ENCODE peak calls at places on chromosomes 6 and 20, in nine cellular contexts. M, K, J, L, P, W, C, U and E are unnamed samples.

GRCh38 chr6:148508401-148509151 is 165.9 kb downstream of the SASH1 start:
- DNase-seq in P (no peak), J (no peak), L (peak; percentile 73), U (no peak), W (no peak), K (no peak), M (peak; percentile 73), C (no peak), E (peak; percentile 75)

GRCh38 chr6:102680413-102680812 is 1286.9 kb downstream of the GRIK2 start:
- DNase-seq in U (no peak), M (no peak), C (no peak), P (no peak), J (no peak), L (no peak), W (no peak), K (no peak), E (no peak)

GRCh38 chr6:11744753-11745152 is 33.9 kb downstream of the ADTRP start:
- DNase-seq in M (peak; percentile 96), C (no peak), K (no peak), P (peak; percentile 67), J (peak; percentile 52), W (peak; percentile 83), U (peak; percentile 43), L (peak; percentile 89), E (peak; percentile 90)

GRCh38 chr6:82337688-82338257 is 25.8 kb upstream of the TPBG start:
- DNase-seq in K (no peak), P (no peak), M (no peak), C (no peak), U (no peak), J (no peak), L (no peak), W (no peak), E (no peak)

GRCh38 chr6:53244958-53245357 is 96.3 kb upstream of the GCM1 start:
- DNase-seq in L (no peak), C (no peak), W (no peak), P (no peak), M (no peak), J (no peak), U (no peak), K (no peak), E (no peak)

GRCh38 chr20:35601021-35601973 is 14.3 kb upstream of the SPAG4 start:
- DNase-seq in W (peak; percentile 84), L (peak; percentile 82), K (peak; percentile 80), U (peak; percentile 83), M (peak; percentile 77), C (peak; percentile 71), P (peak; percentile 79), J (peak; percentile 51), E (peak; percentile 79)

GRCh38 chr6:80215063-80215462 is 108.6 kb downstream of the BCKDHB start:
- DNase-seq in L (no peak), P (no peak), K (no peak), W (no peak), M (no peak), U (no peak), C (no peak), J (no peak), E (no peak)

GRCh38 chr6:145977881-145978280 is 13.7 kb upstream of the SHPRH start:
- DNase-seq in W (no peak), U (no peak), J (no peak), P (no peak), C (no peak), M (no peak), L (no peak), K (no peak), E (no peak)

GRCh38 chr6:120786682-120787081 is 547.6 kb downstream of the TBC1D32 start:
- DNase-seq in J (no peak), L (no peak), K (no peak), W (no peak), C (no peak), U (no peak), M (no peak), P (no peak), E (no peak)

GRCh38 chr6:63640062-63640461 is 4.5 kb downstream of the PHF3 start:
- DNase-seq in C (no peak), L (peak; percentile 57), W (no peak), M (peak; percentile 56), U (no peak), J (peak; percentile 42), K (no peak), P (no peak), E (no peak)

GRCh38 chr20:46057856-46058655 is 29.0 kb downstream of the SLC12A5 start:
- DNase-seq in K (peak; percentile 44), W (peak; percentile 69), J (peak; percentile 34), U (peak; percentile 35), C (no peak), L (peak; percentile 33), M (peak; percentile 51), P (peak; percentile 34), E (peak; percentile 50)
- TF ChIP-seq CTCF in K (peak; percentile 34), W (no peak), J (peak; percentile 66), U (no peak), C (no peak), L (peak; percentile 40), M (peak; percentile 49), P (peak; percentile 16), E (peak; percentile 47)

GRCh38 chr6:582370-582769 is 74.5 kb downstream of the HUS1B start:
- DNase-seq in P (no peak), W (no peak), K (peak; percentile 52), C (no peak), L (no peak), J (peak; percentile 49), M (peak; percentile 77), U (no peak), E (no peak)

GRCh38 chr6:583116-583515 is 73.8 kb downstream of the HUS1B start:
- DNase-seq in C (no peak), M (no peak), P (no peak), U (no peak), J (no peak), K (no peak), W (no peak), L (no peak), E (no peak)

GRCh38 chr6:583639-584038 is 73.3 kb downstream of the HUS1B start:
- DNase-seq in J (no peak), P (no peak), K (no peak), L (no peak), U (no peak), C (no peak), M (no peak), W (no peak), E (no peak)

DNA sequence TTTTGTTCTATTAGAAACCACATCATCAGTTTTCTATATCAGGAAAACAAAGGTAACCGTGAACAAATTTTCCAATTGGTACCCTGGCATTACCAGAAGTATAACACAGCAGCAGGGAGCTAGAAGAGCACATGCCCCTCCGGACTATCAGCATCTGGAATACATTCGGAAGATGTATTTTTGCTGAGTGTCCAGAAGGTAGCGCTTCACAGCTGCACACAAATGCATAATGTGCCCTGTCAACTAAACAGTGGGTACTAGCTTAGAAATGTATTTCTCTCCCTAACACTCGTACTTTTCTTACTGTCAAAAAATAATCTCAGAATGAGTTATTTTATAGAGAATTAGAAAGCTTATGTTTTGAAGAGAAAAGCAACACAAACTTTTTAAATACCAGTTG is 77.6 kb downstream of the HUS1B start:
- DNase-seq in K (no peak), L (peak; percentile 33), W (no peak), P (no peak), U (no peak), J (peak; percentile 20), M (peak; percentile 74), C (no peak), E (peak; percentile 28)
- TF ChIP-seq CTCF in K (peak; percentile 12), L (peak; percentile 38), W (no peak), P (no peak), U (no peak), J (peak; percentile 59), M (peak; percentile 71), C (no peak), E (peak; percentile 24)

GRCh38 chr6:144895890-144896289 is 610.8 kb downstream of the UTRN start:
- DNase-seq in W (no peak), P (no peak), M (no peak), U (no peak), J (no peak), L (no peak), K (no peak), C (no peak), E (no peak)
- TF ChIP-seq CTCF in W (no peak), P (no peak), M (no peak), U (no peak), J (no peak), L (no peak), K (no peak), C (no peak), E (no peak)

DNA sequence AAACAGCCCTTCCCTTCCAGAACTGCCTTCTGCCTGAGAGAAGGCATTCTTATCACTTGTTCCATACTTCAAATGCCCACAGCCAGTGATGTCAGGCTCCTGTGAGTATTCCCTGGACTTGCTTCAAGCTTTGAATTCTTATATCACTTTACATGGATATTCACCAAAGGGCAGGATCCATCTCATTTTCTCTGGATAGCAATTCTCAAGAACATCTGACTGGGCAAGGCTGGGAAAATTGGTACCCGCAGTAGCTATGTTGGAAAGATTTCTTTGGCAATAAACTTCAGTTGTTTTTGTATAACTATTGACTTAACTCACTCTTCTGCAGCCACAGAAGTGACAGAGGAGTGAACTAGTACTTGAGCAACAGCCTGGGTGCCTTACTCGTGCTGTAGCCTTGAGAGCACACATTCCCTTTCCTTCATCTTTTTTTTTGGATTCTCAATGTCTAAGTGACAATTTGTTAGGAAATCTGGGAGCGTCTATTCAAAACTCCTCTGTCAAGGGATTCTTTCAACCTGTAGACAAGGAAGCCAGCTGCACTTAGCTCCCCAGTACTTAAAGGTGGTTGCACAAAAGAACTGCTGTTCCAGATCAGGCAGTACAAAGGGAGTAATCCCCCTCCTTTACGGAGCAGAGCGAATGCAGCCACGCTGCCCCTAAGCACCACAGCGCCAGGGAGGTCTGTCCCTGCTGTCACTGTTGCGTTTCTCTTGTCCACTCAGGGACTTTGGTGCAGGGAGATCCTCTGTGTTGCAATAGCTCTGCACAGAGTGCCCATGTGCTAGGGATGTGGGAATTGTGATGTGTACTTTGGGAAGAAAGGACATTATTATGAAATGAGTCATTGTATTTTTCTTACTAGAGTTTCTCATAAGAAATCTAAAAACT is 69.6 kb downstream of the JAG1 start:
- DNase-seq in W (peak; percentile 91), J (peak; percentile 89), C (no peak), P (peak; percentile 50), L (peak; percentile 94), U (no peak), K (no peak), M (peak; percentile 90), E (peak; percentile 89)
- TF ChIP-seq CTCF in W (no peak), J (no peak), C (no peak), P (no peak), L (no peak), U (no peak), K (no peak), M (no peak), E (no peak)

GRCh38 chr6:170296746-170297576 is 6.1 kb upstream of the DLL1 start:
- DNase-seq in M (no peak), W (peak; percentile 57), L (no peak), U (no peak), P (no peak), J (no peak), K (no peak), C (no peak), E (no peak)
- TF ChIP-seq CTCF in M (no peak), W (no peak), L (no peak), U (no peak), P (no peak), J (no peak), K (no peak), C (no peak), E (no peak)